ENCODE peak calls at places on chromosomes 11 and 22, in four cellular contexts. One of them, this sample, is unnamed. For H3K27me3, the result is how much of the 10 kb centered on the place peaks cover.

GRCh38 chr11:46120361-46120710 is 918 bp downstream of the PHF21A start:
- DNase-seq in H1: no peak
- DNase-seq in GM12878: no peak
- DNase-seq in HepG2: no peak
- DNase-seq in this sample: no peak

GRCh38 chr11:21295508-21295907 is 626.1 kb downstream of the NELL1 start:
- DNase-seq in HepG2: no peak
- DNase-seq in H1: no peak
- DNase-seq in GM12878: no peak
- DNase-seq in this sample: no peak

GRCh38 chr11:117197516-117198456 is 1.4 kb upstream of the TAGLN start:
- DNase-seq in HepG2: no peak
- DNase-seq in H1: peak
- DNase-seq in GM12878: no peak
- DNase-seq in this sample: peak

GRCh38 chr11:121777056-121777455 is 324.3 kb upstream of the SORL1-AS1 start:
- DNase-seq in GM12878: no peak
- DNase-seq in HepG2: no peak
- DNase-seq in H1: no peak
- DNase-seq in this sample: no peak

GRCh38 chr11:29809121-29809520 is 207.7 kb downstream of the KCNA4 start:
- DNase-seq in HepG2: no peak
- DNase-seq in H1: no peak
- DNase-seq in GM12878: no peak
- DNase-seq in this sample: no peak

GRCh38 chr11:11567862-11568650 is 53.7 kb downstream of the GALNT18 start:
- DNase-seq in HepG2: no peak
- DNase-seq in GM12878: peak
- DNase-seq in H1: no peak
- DNase-seq in this sample: no peak

GRCh38 chr11:37372667-37373066 is 774.6 kb upstream of the RAG2 start:
- DNase-seq in HepG2: no peak
- DNase-seq in GM12878: no peak
- DNase-seq in H1: no peak
- DNase-seq in this sample: no peak

GRCh38 chr11:13875643-13876042 is 86.9 kb upstream of the SPON1 start:
- DNase-seq in H1: no peak
- DNase-seq in HepG2: no peak
- DNase-seq in GM12878: no peak
- DNase-seq in this sample: no peak

GRCh38 chr22:43126506-43127165 is 16.1 kb downstream of the BIK start:
- DNase-seq in HepG2: peak
- DNase-seq in H1: no peak
- DNase-seq in GM12878: no peak
- DNase-seq in this sample: no peak

GRCh38 chr11:68503281-68503687 is 42.7 kb downstream of the PPP6R3 start:
- DNase-seq in GM12878: no peak
- DNase-seq in HepG2: no peak
- DNase-seq in H1: no peak
- DNase-seq in this sample: no peak

GRCh38 chr11:115222218-115222862 is 281.9 kb downstream of the CADM1 start:
- DNase-seq in HepG2: peak
- DNase-seq in H1: no peak
- DNase-seq in GM12878: peak
- DNase-seq in this sample: no peak

GRCh38 chr11:120842195-120842594 is 181.7 kb upstream of the TBCEL start:
- DNase-seq in H1: no peak
- DNase-seq in HepG2: no peak
- DNase-seq in GM12878: no peak
- DNase-seq in this sample: no peak

GRCh38 chr11:104618949-104619348 is 279.3 kb downstream of the CASP12 start:
- DNase-seq in GM12878: no peak
- DNase-seq in HepG2: no peak
- DNase-seq in H1: no peak
- DNase-seq in this sample: no peak

GRCh38 chr22:18987765-18988164 is 51.7 kb upstream of the PRODH start:
- DNase-seq in GM12878: no peak
- DNase-seq in H1: peak
- DNase-seq in HepG2: peak
- DNase-seq in this sample: no peak

GRCh38 chr11:72326151-72326842 is 82.3 kb upstream of the PHOX2A start:
- DNase-seq in GM12878: no peak
- DNase-seq in HepG2: no peak
- DNase-seq in H1: no peak
- DNase-seq in this sample: no peak

GRCh38 chr11:104968365-104968855 is at the start of gene CASP4:
- DNase-seq in H1: no peak
- DNase-seq in HepG2: peak
- DNase-seq in GM12878: peak
- DNase-seq in this sample: no peak

DNA sequence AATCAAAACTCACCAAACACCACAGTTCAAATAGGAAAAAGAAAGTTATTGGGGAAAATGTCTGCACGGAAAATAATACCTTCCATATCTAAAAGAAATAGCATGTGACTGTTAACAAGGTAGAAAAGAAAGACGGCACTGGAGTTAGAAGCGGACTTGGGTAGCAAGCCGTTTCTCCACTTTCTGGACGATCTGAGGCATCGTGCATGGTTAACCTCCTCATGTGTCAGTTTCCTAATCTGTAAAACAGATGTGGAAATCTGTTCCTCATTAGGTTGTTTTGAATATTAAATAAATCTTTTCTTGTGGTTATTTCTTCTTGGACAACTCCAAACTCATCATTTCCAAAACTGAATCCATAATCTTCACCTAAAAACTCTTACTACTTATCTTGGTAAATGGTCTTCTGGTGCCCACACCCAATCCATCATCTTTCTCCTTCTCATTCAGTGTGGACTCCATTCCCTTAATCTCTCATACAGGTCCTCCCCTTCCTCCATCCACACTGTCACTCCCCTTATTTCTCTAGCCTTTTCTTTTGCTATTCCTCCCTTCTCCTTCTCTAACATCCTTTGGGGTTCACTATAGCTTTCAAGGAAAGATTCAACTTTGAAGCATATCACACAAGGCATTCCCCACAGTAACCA is 53.5 kb downstream of the VSIG10L2 start:
- DNase-seq in HepG2: no peak
- DNase-seq in H1: no peak
- DNase-seq in GM12878: no peak
- DNase-seq in this sample: no peak
- TF ChIP-seq ZNF274 in HepG2: no peak
- TF ChIP-seq ZNF274 in H1: no peak
- TF ChIP-seq ZNF274 in GM12878: no peak
- TF ChIP-seq ZNF274 in this sample: no peak

GRCh38 chr11:2715716-2716350 is 16.0 kb upstream of the KCNQ1OT1 start:
- DNase-seq in GM12878: no peak
- DNase-seq in H1: no peak
- DNase-seq in HepG2: no peak
- DNase-seq in this sample: no peak

GRCh38 chr11:2713069-2713468 is 13.3 kb upstream of the KCNQ1OT1 start:
- DNase-seq in H1: no peak
- DNase-seq in GM12878: no peak
- DNase-seq in HepG2: no peak
- DNase-seq in this sample: no peak

GRCh38 chr11:2714871-2715270 is 15.1 kb upstream of the KCNQ1OT1 start:
- DNase-seq in H1: no peak
- DNase-seq in HepG2: no peak
- DNase-seq in GM12878: no peak
- DNase-seq in this sample: no peak

GRCh38 chr11:2713721-2714462 is 14.1 kb upstream of the KCNQ1OT1 start:
- DNase-seq in HepG2: no peak
- DNase-seq in H1: no peak
- DNase-seq in GM12878: no peak
- DNase-seq in this sample: no peak

DNA sequence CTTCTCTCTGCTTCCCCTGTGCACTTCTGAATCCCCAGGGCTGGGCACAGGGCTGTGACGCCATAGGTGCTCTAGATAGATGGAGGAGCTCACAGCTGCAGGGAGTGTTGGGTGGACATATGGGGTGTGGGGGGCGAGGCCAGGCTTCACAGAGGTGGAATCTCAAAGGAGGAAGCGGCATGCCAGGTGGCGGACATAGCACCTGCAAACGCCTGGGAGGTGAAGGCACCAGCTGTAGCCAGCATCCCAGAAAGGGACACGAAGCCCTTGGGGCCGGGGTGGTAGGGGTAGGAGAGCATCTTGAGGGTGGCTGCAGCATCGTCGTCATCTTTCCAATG is 14.6 kb upstream of the KCNQ1OT1 start:
- DNase-seq in GM12878: no peak
- DNase-seq in H1: no peak
- DNase-seq in HepG2: no peak
- DNase-seq in this sample: no peak
- H3K27me3 ChIP-seq in GM12878: under half
- H3K27me3 ChIP-seq in H1: half or more
- H3K27me3 ChIP-seq in HepG2: half or more
- H3K27me3 ChIP-seq in this sample: half or more

DNA sequence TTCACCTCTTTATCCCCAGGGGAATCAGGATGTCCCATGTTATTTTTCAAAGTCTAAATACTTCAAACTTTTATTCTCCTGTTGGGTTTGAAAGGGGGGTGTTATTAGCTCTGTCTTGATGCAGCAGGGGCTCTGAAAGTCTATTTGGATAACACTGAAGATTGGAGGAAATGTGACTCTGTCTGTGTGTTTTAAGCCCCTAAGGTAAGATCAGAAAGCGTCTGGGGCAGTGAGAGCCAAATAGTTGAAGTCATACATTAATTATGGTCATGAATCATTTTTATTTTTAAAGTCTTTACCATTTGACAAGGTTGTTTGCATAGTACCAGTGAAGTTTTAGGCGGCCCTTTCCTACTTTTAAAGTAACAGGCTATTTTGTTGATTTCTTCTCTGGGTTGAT is 139.0 kb downstream of the UVRAG start:
- DNase-seq in HepG2: no peak
- DNase-seq in GM12878: no peak
- DNase-seq in H1: no peak
- DNase-seq in this sample: no peak
- TF ChIP-seq SUZ12 in HepG2: no peak
- TF ChIP-seq SUZ12 in GM12878: no peak
- TF ChIP-seq SUZ12 in H1: no peak
- TF ChIP-seq SUZ12 in this sample: no peak

GRCh38 chr11:790721-791564 is 1.1 kb upstream of the CEND1 start:
- DNase-seq in H1: no peak
- DNase-seq in HepG2: no peak
- DNase-seq in GM12878: no peak
- DNase-seq in this sample: no peak
- TF ChIP-seq ZNF274 in H1: no peak
- TF ChIP-seq ZNF274 in HepG2: no peak
- TF ChIP-seq ZNF274 in GM12878: no peak
- TF ChIP-seq ZNF274 in this sample: no peak

GRCh38 chr22:45908961-45909360 is 68.0 kb downstream of the WNT7B start:
- DNase-seq in H1: no peak
- DNase-seq in HepG2: no peak
- DNase-seq in GM12878: no peak
- DNase-seq in this sample: no peak

GRCh38 chr22:45905924-45906865 is 70.8 kb downstream of the WNT7B start:
- DNase-seq in HepG2: no peak
- DNase-seq in H1: no peak
- DNase-seq in GM12878: no peak
- DNase-seq in this sample: no peak

GRCh38 chr22:45907996-45908395 is 69.0 kb downstream of the WNT7B start:
- DNase-seq in GM12878: no peak
- DNase-seq in HepG2: no peak
- DNase-seq in H1: no peak
- DNase-seq in this sample: no peak

GRCh38 chr22:45906946-45907345 is 70.0 kb downstream of the WNT7B start:
- DNase-seq in H1: no peak
- DNase-seq in HepG2: no peak
- DNase-seq in GM12878: no peak
- DNase-seq in this sample: no peak

GRCh38 chr22:45907378-45907777 is 69.6 kb downstream of the WNT7B start:
- DNase-seq in H1: no peak
- DNase-seq in HepG2: no peak
- DNase-seq in GM12878: no peak
- DNase-seq in this sample: no peak
- H3K27me3 ChIP-seq in H1: under half
- H3K27me3 ChIP-seq in HepG2: half or more
- H3K27me3 ChIP-seq in GM12878: under half
- H3K27me3 ChIP-seq in this sample: under half

GRCh38 chr11:899724-900123 is 10.9 kb downstream of the CHID1 start:
- DNase-seq in HepG2: no peak
- DNase-seq in GM12878: no peak
- DNase-seq in H1: no peak
- DNase-seq in this sample: no peak

GRCh38 chr11:898160-898517 is 12.5 kb downstream of the CHID1 start:
- DNase-seq in HepG2: peak
- DNase-seq in GM12878: no peak
- DNase-seq in H1: no peak
- DNase-seq in this sample: no peak

GRCh38 chr11:900545-900944 is 10.1 kb downstream of the CHID1 start:
- DNase-seq in H1: no peak
- DNase-seq in HepG2: no peak
- DNase-seq in GM12878: no peak
- DNase-seq in this sample: no peak

GRCh38 chr11:897226-898159 is 13.1 kb downstream of the CHID1 start:
- DNase-seq in GM12878: no peak
- DNase-seq in H1: no peak
- DNase-seq in HepG2: no peak
- DNase-seq in this sample: no peak

GRCh38 chr11:898540-899190 is 11.9 kb downstream of the CHID1 start:
- DNase-seq in GM12878: no peak
- DNase-seq in H1: no peak
- DNase-seq in HepG2: peak
- DNase-seq in this sample: no peak
- TF ChIP-seq SUZ12 in GM12878: no peak
- TF ChIP-seq SUZ12 in H1: no peak
- TF ChIP-seq SUZ12 in HepG2: no peak
- TF ChIP-seq SUZ12 in this sample: no peak

GRCh38 chr11:43680521-43681505 is at the start of gene HSD17B12:
- DNase-seq in H1: no peak
- DNase-seq in GM12878: peak
- DNase-seq in HepG2: peak
- DNase-seq in this sample: peak
- TF ChIP-seq ZNF274 in H1: no peak
- TF ChIP-seq ZNF274 in GM12878: no peak
- TF ChIP-seq ZNF274 in HepG2: peak
- TF ChIP-seq ZNF274 in this sample: no peak

This sample was measured in NT2/D1.